ENCODE peak calls at places on chromosomes 7 and 10, in ten cellular contexts. X is vagina, S is tibial nerve, H is heart right ventricle, M is stomach, Y is cardiac muscle cell, V is HL-60, Q is RWPE1, B is AG04450, G is gastrocnemius medialis. C is an unnamed sample.

GRCh38 chr10:3836222-3836820 is 51.3 kb upstream of the KLF6 start:
- DNase-seq in H (no peak), G (no peak), M (no peak), S (no peak), Y (no peak), Q (no peak), V (no peak), B (no peak), X (no peak), C (no peak)

GRCh38 chr7:26202019-26202985 is 757 bp downstream of the CBX3 start:
- DNase-seq in B (no peak), X (no peak), V (peak; percentile 65), G (peak; percentile 52), Q (no peak), M (peak; percentile 38), S (peak; percentile 22), Y (peak; percentile 66), H (peak; percentile 47), C (peak; percentile 73)

GRCh38 chr10:77253037-77253436 is 384.6 kb downstream of the KCNMA1 start:
- DNase-seq in V (no peak), S (no peak), G (no peak), Q (no peak), M (no peak), X (no peak), H (no peak), Y (no peak), B (no peak), C (no peak)

GRCh38 chr10:121541450-121541849 is 56.8 kb downstream of the FGFR2 start:
- DNase-seq in G (no peak), B (no peak), Q (no peak), Y (no peak), S (no peak), M (no peak), H (no peak), X (no peak), V (no peak), C (no peak)

GRCh38 chr7:39754326-39755120 is 131.2 kb downstream of the RALA start:
- DNase-seq in X (no peak), S (no peak), G (no peak), M (no peak), B (no peak), V (no peak), Y (no peak), Q (no peak), H (no peak), C (no peak)

GRCh38 chr7:35253680-35254495 is at the start of gene TBX20:
- DNase-seq in Q (no peak), Y (peak; percentile 93), G (no peak), X (no peak), S (no peak), M (peak; percentile 35), V (peak; percentile 38), H (peak; percentile 69), B (no peak), C (peak; percentile 26)

GRCh38 chr10:5040781-5041470 is 37.3 kb upstream of the AKR1C2 start:
- DNase-seq in M (no peak), G (no peak), Y (no peak), Q (no peak), X (no peak), B (no peak), H (no peak), V (no peak), S (no peak), C (no peak)

GRCh38 chr7:2872296-2872874 is 28.3 kb upstream of the GNA12 start:
- DNase-seq in X (no peak), M (no peak), Q (no peak), H (no peak), Y (no peak), G (no peak), S (no peak), B (no peak), V (no peak), C (no peak)

GRCh38 chr10:576130-576465 is 113.4 kb downstream of the DIP2C start:
- DNase-seq in Y (no peak), X (no peak), B (no peak), H (no peak), Q (peak; percentile 7), S (no peak), V (no peak), M (no peak), G (peak; percentile 48), C (no peak)

GRCh38 chr10:97598407-97599271 is 9.1 kb downstream of the C10orf62 start:
- DNase-seq in V (peak; percentile 10), S (no peak), Y (no peak), Q (no peak), H (no peak), M (no peak), X (no peak), G (no peak), B (no peak), C (no peak)
- H3K27ac ChIP-seq in V (no peak overlapping the region), S (no peak overlapping the region), Y (no peak overlapping the region), Q (peak overlapping the region; percentile 25), H (peak overlapping the region; percentile 93), M (no peak overlapping the region), X (no peak overlapping the region), G (peak overlapping the region; percentile 88), B (no peak overlapping the region), C (no peak overlapping the region)

DNA sequence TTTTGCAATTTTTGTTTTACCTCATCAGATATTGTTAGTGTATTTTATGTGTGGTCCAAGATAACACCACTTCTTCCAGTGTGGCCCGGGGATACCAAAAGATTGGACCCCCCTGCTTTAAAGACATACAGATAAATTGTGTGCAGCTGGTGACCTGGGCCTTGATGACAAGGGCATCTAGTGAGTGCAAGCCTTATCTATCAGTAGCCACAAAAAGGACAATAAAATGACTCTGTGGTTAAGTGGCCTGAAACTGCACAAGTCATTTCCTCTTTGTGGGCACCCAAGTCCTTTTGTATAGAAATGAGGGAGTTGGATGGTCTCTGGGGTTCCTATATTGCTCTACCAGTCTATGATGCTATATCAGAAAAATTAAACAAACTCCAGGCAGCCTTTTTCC is 98.1 kb downstream of the PARD3 start:
- DNase-seq in B (no peak), M (no peak), S (no peak), G (no peak), Q (no peak), V (peak; percentile 26), Y (no peak), H (no peak), X (no peak), C (no peak)
- H3K27ac ChIP-seq in B (no peak overlapping the region), M (no peak overlapping the region), S (no peak overlapping the region), G (no peak overlapping the region), Q (no peak overlapping the region), V (no peak overlapping the region), Y (no peak overlapping the region), H (no peak overlapping the region), X (no peak overlapping the region), C (no peak overlapping the region)

GRCh38 chr7:100101016-100101862 is at the start of the genes AP4M1 and MCM7:
- DNase-seq in M (peak; percentile 99), S (peak; percentile 96), G (peak; percentile 99), H (peak; percentile 99), Q (peak; percentile 99), B (peak; percentile 98), Y (peak; percentile 98), V (peak; percentile 100), X (peak; percentile 99), C (peak; percentile 99)

GRCh38 chr7:100095704-100096103 is 5.5 kb downstream of the MCM7 start:
- DNase-seq in V (no peak), Q (no peak), X (no peak), B (no peak), G (no peak), M (no peak), H (no peak), S (no peak), Y (no peak), C (no peak)

GRCh38 chr7:100099452-100099851 is 1.7 kb downstream of the MCM7 start:
- DNase-seq in V (no peak), M (no peak), X (no peak), H (no peak), Y (no peak), S (no peak), B (no peak), G (no peak), Q (no peak), C (no peak)

GRCh38 chr7:100100420-100101015 is 679 bp downstream of the MCM7 start:
- DNase-seq in S (peak; percentile 86), X (no peak), H (peak; percentile 95), V (peak; percentile 85), Q (peak; percentile 93), Y (peak; percentile 97), B (peak; percentile 97), G (peak; percentile 88), M (peak; percentile 95), C (peak; percentile 94)

DNA sequence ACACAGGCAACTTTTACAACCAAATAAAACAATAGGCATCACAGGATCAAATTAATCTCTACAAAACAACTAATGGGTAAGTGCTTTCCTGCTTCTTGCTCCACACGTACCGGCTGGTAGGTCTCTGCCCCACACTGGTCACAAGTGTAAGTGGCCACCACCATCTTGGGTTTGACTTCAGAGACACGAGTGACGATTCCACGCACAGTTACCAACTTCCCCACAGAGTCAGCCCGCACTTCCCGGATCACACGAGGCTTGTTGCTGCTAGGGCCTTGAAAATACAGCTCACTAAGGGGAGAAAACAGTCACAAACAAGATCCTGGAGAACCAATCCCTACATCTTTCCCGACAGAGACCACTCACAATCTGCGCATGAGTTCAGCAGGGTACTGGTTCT is 2.3 kb downstream of the MCM7 start:
- DNase-seq in M (no peak), B (no peak), G (no peak), V (no peak), Y (no peak), S (no peak), H (no peak), Q (no peak), X (no peak), C (no peak)
- H3K27ac ChIP-seq in M (no peak overlapping the region), B (no peak overlapping the region), G (no peak overlapping the region), V (no peak overlapping the region), Y (no peak overlapping the region), S (no peak overlapping the region), H (no peak overlapping the region), Q (peak overlapping the region; percentile 98), X (no peak overlapping the region), C (no peak overlapping the region)

GRCh38 chr10:72329290-72330058 is 25.2 kb downstream of the DNAJB12 start:
- DNase-seq in Y (no peak), Q (no peak), B (no peak), H (no peak), M (peak; percentile 66), V (peak; percentile 80), X (no peak), G (no peak), S (no peak), C (peak; percentile 89)
- H3K27ac ChIP-seq in Y (peak overlapping the region; percentile 69), Q (peak overlapping the region; percentile 100), B (no peak overlapping the region), H (peak overlapping the region; percentile 82), M (peak overlapping the region; percentile 92), V (peak overlapping the region; percentile 90), X (no peak overlapping the region), G (peak overlapping the region; percentile 84), S (peak overlapping the region; percentile 76), C (peak overlapping the region; percentile 51)